ENCODE peak calls at places on chromosomes 3 and 15, in four cellular contexts. J, A, Z and Q are unnamed samples.

GRCh38 chr15:81265944-81266775 is 57.8 kb downstream of the STARD5 start:
- DNase-seq in J (peak), A (peak), Z (peak), Q (peak)

GRCh38 chr3:171156455-171157005 is 130.0 kb upstream of the SLC2A2 start:
- DNase-seq in A (no peak), J (peak), Z (no peak), Q (peak)

GRCh38 chr3:54999801-55000200 is 71.9 kb upstream of the LRTM1 start:
- DNase-seq in Z (no peak), J (no peak), A (no peak), Q (no peak)

GRCh38 chr15:88654430-88655102 is 15.8 kb downstream of the ISG20 start:
- DNase-seq in A (no peak), J (no peak), Z (no peak), Q (no peak)

GRCh38 chr3:58249358-58250092 is 11.9 kb downstream of the ABHD6 start:
- DNase-seq in J (no peak), A (no peak), Z (no peak), Q (no peak)

GRCh38 chr15:81073796-81074195 is 60.3 kb upstream of the CFAP161 start:
- DNase-seq in Z (no peak), A (peak), J (no peak), Q (no peak)

GRCh38 chr3:51686512-51687215 is 15.6 kb downstream of the TEX264 start:
- DNase-seq in J (peak), A (peak), Z (peak), Q (peak)

GRCh38 chr3:60636846-60637245 is 614.4 kb downstream of the FHIT start:
- DNase-seq in J (no peak), Z (no peak), A (no peak), Q (no peak)

GRCh38 chr3:174216019-174216418 is 643.1 kb upstream of the NAALADL2 start:
- DNase-seq in A (no peak), Z (no peak), J (no peak), Q (no peak)

GRCh38 chr3:127476936-127477335 is 113.6 kb downstream of the TPRA1 start:
- DNase-seq in J (no peak), A (no peak), Z (no peak), Q (no peak)

GRCh38 chr15:65638107-65638506 is 16.4 kb downstream of the SLC24A1 start:
- DNase-seq in A (no peak), Z (no peak), J (no peak), Q (no peak)